ENCODE peak calls at places on chromosomes 1 and 21, in six cellular contexts. X, Q, F, E, D and J are unnamed samples.

GRCh38 chr21:15682977-15683376 is 46.8 kb upstream of the USP25 start:
- DNase-seq in F (no peak), E (peak), X (no peak), D (no peak), Q (peak), J (no peak)

GRCh38 chr1:86788300-86789206 is 84.2 kb downstream of the SH3GLB1 start:
- DNase-seq in E (peak), F (no peak), D (no peak), X (no peak), Q (peak), J (peak)

GRCh38 chr1:8004113-8004802 is 21.9 kb downstream of the ERRFI1 start:
- DNase-seq in F (no peak), Q (peak), D (no peak), E (no peak), X (peak), J (no peak)

GRCh38 chr1:2446861-2447260 is 29.2 kb upstream of the PLCH2 start:
- DNase-seq in F (no peak), Q (no peak), D (no peak), X (no peak), E (no peak), J (no peak)

GRCh38 chr1:110787328-110788071 is 85.4 kb upstream of the CD53 start:
- DNase-seq in Q (no peak), D (no peak), E (no peak), F (no peak), X (no peak), J (no peak)

GRCh38 chr1:43206721-43207228 is 34.6 kb downstream of the CFAP57 start:
- DNase-seq in X (no peak), F (peak), E (peak), D (no peak), Q (peak), J (peak)

GRCh38 chr1:31523012-31523411 is 53.3 kb upstream of the TINAGL1 start:
- DNase-seq in F (no peak), X (no peak), E (no peak), D (no peak), Q (no peak), J (peak)

GRCh38 chr1:70385477-70385876 is 25.6 kb upstream of the CTH start:
- DNase-seq in Q (no peak), E (no peak), F (no peak), D (no peak), X (no peak), J (no peak)

GRCh38 chr1:107359472-107360241 is 218.8 kb downstream of the NTNG1 start:
- DNase-seq in E (no peak), Q (no peak), F (no peak), D (no peak), X (no peak), J (no peak)

GRCh38 chr1:199396456-199396855 is 631.1 kb upstream of the NR5A2 start:
- DNase-seq in D (no peak), F (no peak), Q (no peak), E (no peak), X (no peak), J (no peak)

GRCh38 chr21:30348506-30348905 is at the start of gene KRTAP23-1:
- DNase-seq in X (no peak), E (no peak), F (no peak), Q (no peak), D (no peak), J (no peak)

GRCh38 chr1:39398278-39399010 is 93.0 kb upstream of the BMP8A start:
- DNase-seq in Q (peak), X (no peak), E (peak), F (peak), D (peak), J (peak)

GRCh38 chr1:205074513-205074912 is 9.7 kb downstream of the TMEM81 start:
- DNase-seq in X (no peak), F (no peak), Q (no peak), D (no peak), E (peak), J (no peak)

GRCh38 chr1:5311634-5312298 is 657.4 kb downstream of the AJAP1 start:
- DNase-seq in D (no peak), F (no peak), X (no peak), Q (no peak), E (no peak), J (no peak)

GRCh38 chr1:201778279-201779023 is 50.5 kb upstream of the IPO9 start:
- DNase-seq in D (no peak), F (no peak), E (no peak), Q (peak), X (no peak), J (no peak)

GRCh38 chr1:27527857-27528700 is 38.1 kb upstream of the WASF2 start:
- DNase-seq in F (no peak), Q (no peak), E (no peak), X (peak), D (no peak), J (no peak)

GRCh38 chr1:185735667-185736105 is 1.5 kb downstream of the HMCN1 start:
- DNase-seq in E (no peak), D (no peak), F (no peak), X (no peak), Q (peak), J (no peak)

GRCh38 chr1:14598498-14599172 is at the start of gene KAZN:
- DNase-seq in X (peak), Q (peak), D (no peak), F (no peak), E (no peak), J (peak)

GRCh38 chr1:66156144-66156543 is 363.4 kb downstream of the PDE4B start:
- DNase-seq in E (no peak), F (no peak), Q (no peak), D (no peak), X (peak), J (no peak)

GRCh38 chr1:230627767-230628166 is 14.5 kb upstream of the COG2 start:
- DNase-seq in F (no peak), E (no peak), D (no peak), Q (no peak), X (no peak), J (no peak)

GRCh38 chr1:3898994-3899775 is 887 bp downstream of the C1orf174 start:
- DNase-seq in D (no peak), E (peak), F (no peak), Q (peak), X (no peak), J (no peak)

GRCh38 chr1:105137543-105138444 is 1388.1 kb downstream of the AMY1C start:
- DNase-seq in D (no peak), F (no peak), Q (no peak), X (no peak), E (peak), J (no peak)

GRCh38 chr21:44836666-44837471 is 19.0 kb upstream of the SUMO3 start:
- DNase-seq in X (peak), E (no peak), D (no peak), Q (peak), F (no peak), J (peak)

GRCh38 chr1:109564189-109564878 is 15.9 kb downstream of the GNAI3 start:
- DNase-seq in X (no peak), Q (no peak), E (no peak), D (no peak), F (no peak), J (peak)

GRCh38 chr1:44000266-44000665 is 8.9 kb downstream of the CCDC24 start:
- DNase-seq in E (no peak), Q (no peak), F (no peak), D (no peak), X (no peak), J (no peak)

GRCh38 chr21:25115021-25115420 is 492.3 kb downstream of the MRPL39 start:
- DNase-seq in E (peak), X (no peak), Q (no peak), F (no peak), D (no peak), J (no peak)

GRCh38 chr1:223775054-223775453 is 62.7 kb downstream of the CAPN2 start:
- DNase-seq in D (no peak), E (peak), X (no peak), Q (peak), F (peak), J (no peak)

GRCh38 chr1:69146303-69146702 is 421.4 kb upstream of the LRRC7 start:
- DNase-seq in X (no peak), F (no peak), Q (no peak), E (no peak), D (no peak), J (no peak)

GRCh38 chr1:114218397-114219237 is 64.9 kb upstream of the SYT6 start:
- DNase-seq in E (no peak), D (no peak), X (no peak), F (no peak), Q (peak), J (no peak)

GRCh38 chr1:15407579-15407978 is 2.1 kb upstream of the EFHD2 start:
- DNase-seq in X (no peak), D (no peak), F (no peak), Q (no peak), E (no peak), J (no peak)

GRCh38 chr21:45385549-45386050 is 19.4 kb upstream of the COL18A1 start:
- DNase-seq in F (no peak), D (no peak), Q (no peak), X (no peak), E (no peak), J (no peak)

GRCh38 chr1:243713470-243714186 is 136.4 kb downstream of the AKT3 start:
- DNase-seq in X (peak), D (no peak), F (peak), Q (peak), E (no peak), J (no peak)